ENCODE peak calls at places on chromosomes 11 and 22, in five cellular contexts. R is HFF-Myc; B is stimulated activated CD4-positive, alpha-beta T cell treated with anti-CD3 and anti-CD28 coated beads, Interleukin-4, amount 100 ng/mL, for 1 hour; Q is HFFc6; K is lower leg skin. G is an unnamed sample.

GRCh38 chr11:65884716-65885092 is 3.6 kb downstream of the FIBP start:
- DNase-seq in R (no peak), Q (peak; percentile 58), B (peak; percentile 84), K (peak; percentile 56), G (peak; percentile 88)

GRCh38 chr11:122189259-122189658 is 73.2 kb upstream of the BLID start:
- DNase-seq in K (peak; percentile 23), Q (peak; percentile 97), B (no peak), R (peak; percentile 90), G (peak; percentile 63)

GRCh38 chr11:66332371-66333219 is 3.6 kb downstream of the RIN1 start:
- DNase-seq in K (no peak), B (no peak), R (no peak), Q (no peak), G (no peak)

GRCh38 chr11:67289226-67289650 is at the start of gene ANKRD13D:
- DNase-seq in R (no peak), Q (no peak), K (no peak), B (no peak), G (peak; percentile 97)

GRCh38 chr11:17753153-17753552 is 18.6 kb downstream of the KCNC1 start:
- DNase-seq in Q (no peak), B (no peak), K (no peak), R (no peak), G (no peak)

GRCh38 chr11:92035488-92035887 is 189.1 kb upstream of the FAT3 start:
- DNase-seq in Q (no peak), K (no peak), R (no peak), B (no peak), G (no peak)

GRCh38 chr11:46369458-46370152 is 11.9 kb upstream of the MDK start:
- DNase-seq in B (peak; percentile 63), K (no peak), R (no peak), Q (peak; percentile 54), G (peak; percentile 87)

GRCh38 chr11:69495441-69496201 is 14.2 kb downstream of the LINC01488 start:
- DNase-seq in B (no peak), Q (no peak), R (no peak), K (no peak), G (no peak)

GRCh38 chr11:35632301-35632700 is 14.0 kb downstream of the FJX1 start:
- DNase-seq in Q (no peak), R (no peak), B (no peak), K (no peak), G (no peak)

GRCh38 chr11:9226514-9226913 is 38.6 kb downstream of the DENND5A start:
- DNase-seq in Q (no peak), K (no peak), R (no peak), B (no peak), G (no peak)

GRCh38 chr22:37256075-37256726 is 12.1 kb upstream of the RAC2 start:
- DNase-seq in B (no peak), R (no peak), Q (no peak), K (no peak), G (no peak)

GRCh38 chr11:14812776-14813175 is 79.3 kb downstream of the CYP2R1 start:
- DNase-seq in K (no peak), Q (no peak), B (no peak), R (peak; percentile 7), G (no peak)

GRCh38 chr11:64456509-64457320 is 97.8 kb downstream of the RPS6KA4 start:
- DNase-seq in Q (no peak), B (no peak), K (no peak), R (no peak), G (no peak)

GRCh38 chr11:124896821-124897391 is 759 bp downstream of the ROBO4 start:
- DNase-seq in K (no peak), Q (no peak), R (no peak), B (no peak), G (peak; percentile 47)

GRCh38 chr11:127074151-127074761 is 73.7 kb upstream of the KIRREL3 start:
- DNase-seq in K (no peak), B (no peak), R (peak; percentile 46), Q (peak; percentile 71), G (peak; percentile 76)

GRCh38 chr22:37647928-37648327 is 8.5 kb downstream of the SH3BP1 start:
- DNase-seq in R (no peak), K (no peak), Q (no peak), B (no peak), G (no peak)

GRCh38 chr11:75298191-75298590 is 53.3 kb downstream of the ARRB1 start:
- DNase-seq in B (no peak), Q (no peak), R (no peak), K (no peak), G (no peak)